ENCODE peak calls at places on chromosomes 6 and 20, in five cellular contexts. E, U, P, F and J are unnamed samples.

GRCh38 chr6:29953001-29953436 is 10.7 kb downstream of the HLA-A start:
- DNase-seq in E (no peak), U (no peak), P (peak; percentile 89), F (no peak), J (peak; percentile 84)

GRCh38 chr20:57387463-57387862 is 3.7 kb upstream of the RBM38 start:
- DNase-seq in E (no peak), U (no peak), P (no peak), F (no peak), J (no peak)

GRCh38 chr6:55902796-55903195 is 27.4 kb upstream of the BMP5 start:
- DNase-seq in E (no peak), U (no peak), P (peak; percentile 23), F (no peak), J (peak; percentile 46)

GRCh38 chr6:31042801-31043200 is 32.5 kb downstream of the MUC22 start:
- DNase-seq in E (peak; percentile 11), U (peak; percentile 23), P (peak; percentile 75), F (peak; percentile 27), J (peak; percentile 44)

GRCh38 chr20:20211274-20211987 is 156.5 kb upstream of the INSM1 start:
- DNase-seq in E (no peak), U (no peak), P (peak; percentile 60), F (no peak), J (peak; percentile 25)

GRCh38 chr6:43053545-43054205 is at the start of gene CUL7:
- DNase-seq in E (peak; percentile 83), U (peak; percentile 93), P (peak; percentile 97), F (peak; percentile 91), J (peak; percentile 93)

GRCh38 chr6:6851059-6851658 is 256.6 kb upstream of the RREB1 start:
- DNase-seq in E (no peak), U (no peak), P (peak; percentile 98), F (peak; percentile 87), J (peak; percentile 95)

GRCh38 chr6:149273318-149273717 is 44.2 kb upstream of the TAB2 start:
- DNase-seq in E (no peak), U (peak; percentile 33), P (no peak), F (no peak), J (no peak)

GRCh38 chr20:37898301-37899104 is 4.4 kb upstream of the VSTM2L start:
- DNase-seq in E (no peak), U (no peak), P (no peak), F (no peak), J (no peak)

GRCh38 chr6:70651326-70651905 is 16.3 kb upstream of the SMAP1 start:
- DNase-seq in E (peak; percentile 39), U (no peak), P (no peak), F (no peak), J (no peak)

GRCh38 chr6:154384196-154384595 is 27.6 kb upstream of the IPCEF1 start:
- DNase-seq in E (no peak), U (no peak), P (no peak), F (no peak), J (no peak)

GRCh38 chr6:89731924-89732568 is 87.5 kb downstream of the MDN1 start:
- DNase-seq in E (no peak), U (no peak), P (no peak), F (no peak), J (no peak)

GRCh38 chr20:10611357-10611756 is 62.4 kb downstream of the JAG1 start:
- DNase-seq in E (no peak), U (peak; percentile 48), P (peak; percentile 48), F (no peak), J (peak; percentile 63)

GRCh38 chr6:40436685-40437604 is 150.2 kb downstream of the LRFN2 start:
- DNase-seq in E (peak; percentile 26), U (no peak), P (peak; percentile 18), F (no peak), J (no peak)

GRCh38 chr20:54215157-54215789 is 7.4 kb downstream of the PFDN4 start:
- DNase-seq in E (no peak), U (no peak), P (no peak), F (no peak), J (no peak)

GRCh38 chr6:104952911-104953409 is 3.9 kb upstream of the LIN28B start:
- DNase-seq in E (no peak), U (no peak), P (no peak), F (no peak), J (no peak)

GRCh38 chr6:2531426-2532208 is 219.1 kb downstream of the MYLK4 start:
- DNase-seq in E (no peak), U (no peak), P (peak; percentile 78), F (peak; percentile 81), J (peak; percentile 82)

GRCh38 chr20:1946762-1947534 is 46.9 kb downstream of the PDYN start:
- DNase-seq in E (no peak), U (peak; percentile 30), P (peak; percentile 16), F (no peak), J (no peak)